ENCODE peak calls at places on chromosomes 4 and X, in eight cellular contexts. One of them, this sample, is unnamed.
A peak's percentile ranks its signal among the peaks of the same experiment; 100 is the strongest.

GRCh38 chr4:94472056-94472826 is 20.5 kb downstream of the PDLIM5 start:
- DNase-seq in lower lobe of right lung: no peak
- DNase-seq in fibroblast of lung: peak; percentile 60
- DNase-seq in Caco-2: no peak
- DNase-seq in Calu3: no peak
- DNase-seq in heart left ventricle: no peak
- DNase-seq in left ventricle myocardium inferior: no peak
- DNase-seq in retinal pigment epithelial cell: peak; percentile 53
- DNase-seq in this sample: no peak

GRCh38 chrX:41022579-41022978 is 62.7 kb upstream of the USP9X start:
- DNase-seq in left ventricle myocardium inferior: no peak
- DNase-seq in retinal pigment epithelial cell: no peak
- DNase-seq in lower lobe of right lung: no peak
- DNase-seq in Calu3: no peak
- DNase-seq in Caco-2: no peak
- DNase-seq in fibroblast of lung: peak; percentile 39
- DNase-seq in heart left ventricle: no peak
- DNase-seq in this sample: no peak

GRCh38 chr4:20506827-20507226 is 193.4 kb upstream of the PACRGL start:
- DNase-seq in lower lobe of right lung: no peak
- DNase-seq in retinal pigment epithelial cell: peak; percentile 9
- DNase-seq in Caco-2: no peak
- DNase-seq in fibroblast of lung: peak; percentile 98
- DNase-seq in heart left ventricle: no peak
- DNase-seq in left ventricle myocardium inferior: no peak
- DNase-seq in Calu3: no peak
- DNase-seq in this sample: no peak

GRCh38 chr4:7193040-7193958 is 961 bp downstream of the SORCS2 start:
- DNase-seq in Caco-2: no peak
- DNase-seq in fibroblast of lung: no peak
- DNase-seq in lower lobe of right lung: peak; percentile 53
- DNase-seq in heart left ventricle: no peak
- DNase-seq in left ventricle myocardium inferior: no peak
- DNase-seq in Calu3: no peak
- DNase-seq in retinal pigment epithelial cell: no peak
- DNase-seq in this sample: no peak

GRCh38 chrX:54529166-54529558 is 857 bp upstream of the GNL3L start:
- DNase-seq in Caco-2: no peak
- DNase-seq in Calu3: no peak
- DNase-seq in heart left ventricle: no peak
- DNase-seq in retinal pigment epithelial cell: no peak
- DNase-seq in fibroblast of lung: no peak
- DNase-seq in left ventricle myocardium inferior: no peak
- DNase-seq in lower lobe of right lung: no peak
- DNase-seq in this sample: no peak

GRCh38 chrX:150268839-150269238 is 94.3 kb upstream of the MAMLD1 start:
- DNase-seq in left ventricle myocardium inferior: no peak
- DNase-seq in fibroblast of lung: no peak
- DNase-seq in lower lobe of right lung: no peak
- DNase-seq in heart left ventricle: no peak
- DNase-seq in Caco-2: no peak
- DNase-seq in retinal pigment epithelial cell: no peak
- DNase-seq in Calu3: no peak
- DNase-seq in this sample: no peak

GRCh38 chr4:112894951-112895350 is 154.5 kb upstream of the ANK2 start:
- DNase-seq in heart left ventricle: no peak
- DNase-seq in Calu3: no peak
- DNase-seq in left ventricle myocardium inferior: no peak
- DNase-seq in fibroblast of lung: no peak
- DNase-seq in lower lobe of right lung: no peak
- DNase-seq in retinal pigment epithelial cell: no peak
- DNase-seq in Caco-2: no peak
- DNase-seq in this sample: no peak

GRCh38 chr4:183876268-183876934 is 28.7 kb upstream of the STOX2 start:
- DNase-seq in lower lobe of right lung: peak; percentile 88
- DNase-seq in retinal pigment epithelial cell: peak; percentile 99
- DNase-seq in fibroblast of lung: peak; percentile 95
- DNase-seq in left ventricle myocardium inferior: peak; percentile 83
- DNase-seq in Calu3: peak; percentile 54
- DNase-seq in heart left ventricle: peak; percentile 89
- DNase-seq in Caco-2: no peak
- DNase-seq in this sample: no peak

GRCh38 chr4:26015133-26015651 is 101.2 kb downstream of the SMIM20 start:
- DNase-seq in Calu3: no peak
- DNase-seq in heart left ventricle: peak; percentile 83
- DNase-seq in left ventricle myocardium inferior: peak; percentile 61
- DNase-seq in fibroblast of lung: peak; percentile 89
- DNase-seq in retinal pigment epithelial cell: no peak
- DNase-seq in lower lobe of right lung: no peak
- DNase-seq in Caco-2: no peak
- DNase-seq in this sample: no peak

GRCh38 chr4:37741564-37741963 is 55.4 kb upstream of the RELL1 start:
- DNase-seq in fibroblast of lung: no peak
- DNase-seq in lower lobe of right lung: no peak
- DNase-seq in Calu3: no peak
- DNase-seq in heart left ventricle: no peak
- DNase-seq in retinal pigment epithelial cell: no peak
- DNase-seq in Caco-2: no peak
- DNase-seq in left ventricle myocardium inferior: no peak
- DNase-seq in this sample: no peak

GRCh38 chr4:20916106-20916505 is 215.8 kb downstream of the PACRGL start:
- DNase-seq in lower lobe of right lung: no peak
- DNase-seq in fibroblast of lung: no peak
- DNase-seq in Calu3: no peak
- DNase-seq in Caco-2: no peak
- DNase-seq in retinal pigment epithelial cell: no peak
- DNase-seq in heart left ventricle: no peak
- DNase-seq in left ventricle myocardium inferior: no peak
- DNase-seq in this sample: no peak

GRCh38 chrX:152915541-152916241 is 17.8 kb downstream of the ZNF185 start:
- DNase-seq in fibroblast of lung: peak; percentile 42
- DNase-seq in left ventricle myocardium inferior: peak; percentile 15
- DNase-seq in Caco-2: no peak
- DNase-seq in Calu3: peak; percentile 21
- DNase-seq in retinal pigment epithelial cell: no peak
- DNase-seq in lower lobe of right lung: no peak
- DNase-seq in heart left ventricle: no peak
- DNase-seq in this sample: peak; percentile 77

GRCh38 chr4:39637572-39638357 is 900 bp downstream of the SMIM14 start:
- DNase-seq in heart left ventricle: peak; percentile 58
- DNase-seq in lower lobe of right lung: peak; percentile 73
- DNase-seq in Calu3: peak; percentile 38
- DNase-seq in retinal pigment epithelial cell: peak; percentile 40
- DNase-seq in fibroblast of lung: peak; percentile 62
- DNase-seq in left ventricle myocardium inferior: peak; percentile 60
- DNase-seq in Caco-2: peak; percentile 69
- DNase-seq in this sample: no peak

GRCh38 chrX:31266172-31267076 is 194.6 kb upstream of the FTHL17 start:
- DNase-seq in retinal pigment epithelial cell: no peak
- DNase-seq in fibroblast of lung: no peak
- DNase-seq in heart left ventricle: peak; percentile 63
- DNase-seq in left ventricle myocardium inferior: peak; percentile 62
- DNase-seq in Calu3: peak; percentile 71
- DNase-seq in Caco-2: peak; percentile 47
- DNase-seq in lower lobe of right lung: peak; percentile 66
- DNase-seq in this sample: peak; percentile 78

GRCh38 chrX:17459596-17459995 is 84.6 kb downstream of the NHS start:
- DNase-seq in Calu3: no peak
- DNase-seq in lower lobe of right lung: no peak
- DNase-seq in retinal pigment epithelial cell: no peak
- DNase-seq in left ventricle myocardium inferior: no peak
- DNase-seq in fibroblast of lung: peak; percentile 70
- DNase-seq in heart left ventricle: no peak
- DNase-seq in Caco-2: no peak
- DNase-seq in this sample: no peak

GRCh38 chrX:11478036-11478435 is 184.8 kb downstream of the AMELX start:
- DNase-seq in Caco-2: no peak
- DNase-seq in fibroblast of lung: no peak
- DNase-seq in heart left ventricle: no peak
- DNase-seq in retinal pigment epithelial cell: no peak
- DNase-seq in lower lobe of right lung: no peak
- DNase-seq in Calu3: no peak
- DNase-seq in left ventricle myocardium inferior: no peak
- DNase-seq in this sample: no peak

GRCh38 chr4:169723207-169723606 is 34.5 kb downstream of the HPF1 start:
- DNase-seq in fibroblast of lung: peak; percentile 40
- DNase-seq in Caco-2: no peak
- DNase-seq in lower lobe of right lung: no peak
- DNase-seq in retinal pigment epithelial cell: no peak
- DNase-seq in left ventricle myocardium inferior: no peak
- DNase-seq in Calu3: no peak
- DNase-seq in heart left ventricle: no peak
- DNase-seq in this sample: no peak

GRCh38 chrX:105822138-105823091 is at the start of gene NRK:
- DNase-seq in Calu3: no peak
- DNase-seq in Caco-2: no peak
- DNase-seq in lower lobe of right lung: no peak
- DNase-seq in left ventricle myocardium inferior: peak; percentile 22
- DNase-seq in fibroblast of lung: peak; percentile 31
- DNase-seq in heart left ventricle: peak; percentile 34
- DNase-seq in retinal pigment epithelial cell: no peak
- DNase-seq in this sample: no peak
- TF ChIP-seq CTCF in Calu3: no peak
- TF ChIP-seq CTCF in Caco-2: no peak
- TF ChIP-seq CTCF in lower lobe of right lung: no peak
- TF ChIP-seq CTCF in left ventricle myocardium inferior: no peak
- TF ChIP-seq CTCF in fibroblast of lung: peak; percentile 32
- TF ChIP-seq CTCF in heart left ventricle: no peak
- TF ChIP-seq CTCF in retinal pigment epithelial cell: peak; percentile 32
- TF ChIP-seq CTCF in this sample: no peak

DNA sequence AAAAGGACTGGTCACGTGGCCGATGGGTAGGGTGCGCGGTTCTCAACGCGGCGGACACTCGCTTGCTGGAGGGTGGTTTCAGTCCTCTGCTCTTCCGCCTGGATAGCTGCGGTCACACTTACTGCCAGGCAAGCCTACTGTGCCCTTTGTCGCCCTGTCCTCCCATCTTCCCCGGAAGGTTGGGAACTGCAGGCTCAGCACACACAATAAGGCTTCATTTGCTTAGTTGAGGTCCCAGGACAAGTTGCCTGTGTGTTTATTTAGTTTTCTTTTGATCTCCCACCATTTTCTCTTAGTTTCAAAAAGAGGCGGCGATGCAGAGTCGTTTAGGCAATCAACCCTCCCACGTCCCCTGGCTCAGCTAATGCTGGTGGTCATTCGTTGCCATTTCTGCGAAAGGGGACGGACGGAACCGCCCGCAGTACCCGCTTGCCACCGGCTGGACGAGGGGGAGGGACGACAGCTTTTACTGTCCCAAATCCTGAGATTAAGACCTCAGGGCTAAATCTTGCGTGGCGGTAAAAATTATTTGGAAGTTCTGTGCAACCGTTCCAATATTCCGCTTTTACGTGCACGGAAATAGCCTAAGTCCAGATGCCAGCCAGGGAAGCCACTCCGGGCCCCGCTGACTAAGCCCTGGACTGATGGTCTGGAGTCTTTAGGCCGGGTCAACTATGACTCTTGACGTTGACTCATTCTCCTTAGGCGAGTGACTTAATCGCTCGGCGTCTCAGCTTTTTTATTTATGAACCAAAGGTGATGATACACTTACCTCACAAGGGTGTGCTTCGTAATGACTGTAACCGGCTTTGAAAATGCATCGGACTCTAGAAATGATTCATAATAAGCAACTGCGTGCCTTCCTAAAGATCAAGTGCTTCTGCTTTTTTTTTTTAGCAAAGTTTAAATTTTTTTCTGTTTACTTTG is 671 bp upstream of the EIF4E start:
- DNase-seq in left ventricle myocardium inferior: peak; percentile 39
- DNase-seq in lower lobe of right lung: peak; percentile 76
- DNase-seq in retinal pigment epithelial cell: peak; percentile 91
- DNase-seq in Caco-2: peak; percentile 71
- DNase-seq in Calu3: peak; percentile 68
- DNase-seq in fibroblast of lung: peak; percentile 93
- DNase-seq in heart left ventricle: peak; percentile 57
- DNase-seq in this sample: peak; percentile 76
- TF ChIP-seq CTCF in left ventricle myocardium inferior: peak; percentile 52
- TF ChIP-seq CTCF in lower lobe of right lung: peak; percentile 22
- TF ChIP-seq CTCF in retinal pigment epithelial cell: no peak
- TF ChIP-seq CTCF in Caco-2: no peak
- TF ChIP-seq CTCF in Calu3: no peak
- TF ChIP-seq CTCF in fibroblast of lung: no peak
- TF ChIP-seq CTCF in heart left ventricle: no peak
- TF ChIP-seq CTCF in this sample: no peak

DNA sequence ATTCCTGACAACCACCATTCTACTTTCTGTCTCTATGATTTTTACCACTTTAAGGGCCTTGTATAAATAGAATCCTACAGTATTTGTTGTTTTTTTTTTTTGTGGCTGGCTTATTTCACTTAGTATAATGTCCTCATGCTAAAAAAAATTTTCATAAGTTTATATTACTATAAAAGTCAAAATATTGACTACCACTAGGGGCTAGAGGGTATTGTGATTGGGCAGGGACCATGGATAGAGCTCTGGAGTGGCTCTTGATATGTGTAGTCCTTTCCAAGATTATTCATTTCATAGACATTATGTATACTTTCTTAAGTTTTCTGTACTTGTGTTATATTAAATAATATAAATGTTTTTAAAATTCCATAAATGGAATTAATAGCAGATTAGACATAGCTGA is 34.6 kb downstream of the MYOZ2 start:
- DNase-seq in heart left ventricle: no peak
- DNase-seq in lower lobe of right lung: no peak
- DNase-seq in left ventricle myocardium inferior: no peak
- DNase-seq in Caco-2: no peak
- DNase-seq in Calu3: no peak
- DNase-seq in retinal pigment epithelial cell: no peak
- DNase-seq in fibroblast of lung: no peak
- DNase-seq in this sample: no peak
- TF ChIP-seq CTCF in heart left ventricle: no peak
- TF ChIP-seq CTCF in lower lobe of right lung: no peak
- TF ChIP-seq CTCF in left ventricle myocardium inferior: peak; percentile 13
- TF ChIP-seq CTCF in Caco-2: no peak
- TF ChIP-seq CTCF in Calu3: no peak
- TF ChIP-seq CTCF in retinal pigment epithelial cell: no peak
- TF ChIP-seq CTCF in fibroblast of lung: no peak
- TF ChIP-seq CTCF in this sample: no peak

GRCh38 chr4:151768835-151769234 is 8.0 kb upstream of the GATB start:
- DNase-seq in fibroblast of lung: no peak
- DNase-seq in Calu3: no peak
- DNase-seq in Caco-2: no peak
- DNase-seq in left ventricle myocardium inferior: no peak
- DNase-seq in retinal pigment epithelial cell: no peak
- DNase-seq in lower lobe of right lung: no peak
- DNase-seq in heart left ventricle: no peak
- DNase-seq in this sample: no peak

GRCh38 chr4:151772322-151772721 is 11.5 kb upstream of the GATB start:
- DNase-seq in left ventricle myocardium inferior: no peak
- DNase-seq in retinal pigment epithelial cell: no peak
- DNase-seq in Calu3: no peak
- DNase-seq in Caco-2: no peak
- DNase-seq in heart left ventricle: no peak
- DNase-seq in lower lobe of right lung: no peak
- DNase-seq in fibroblast of lung: no peak
- DNase-seq in this sample: no peak

GRCh38 chr4:151771664-151772063 is 10.9 kb upstream of the GATB start:
- DNase-seq in lower lobe of right lung: no peak
- DNase-seq in heart left ventricle: no peak
- DNase-seq in retinal pigment epithelial cell: no peak
- DNase-seq in fibroblast of lung: no peak
- DNase-seq in Caco-2: no peak
- DNase-seq in Calu3: no peak
- DNase-seq in left ventricle myocardium inferior: no peak
- DNase-seq in this sample: no peak

GRCh38 chr4:151770154-151770553 is 9.3 kb upstream of the GATB start:
- DNase-seq in fibroblast of lung: no peak
- DNase-seq in left ventricle myocardium inferior: no peak
- DNase-seq in Caco-2: no peak
- DNase-seq in heart left ventricle: no peak
- DNase-seq in lower lobe of right lung: no peak
- DNase-seq in retinal pigment epithelial cell: no peak
- DNase-seq in Calu3: no peak
- DNase-seq in this sample: no peak

GRCh38 chr4:151766691-151767090 is 5.9 kb upstream of the GATB start:
- DNase-seq in left ventricle myocardium inferior: no peak
- DNase-seq in fibroblast of lung: no peak
- DNase-seq in lower lobe of right lung: no peak
- DNase-seq in retinal pigment epithelial cell: no peak
- DNase-seq in Caco-2: no peak
- DNase-seq in heart left ventricle: no peak
- DNase-seq in Calu3: no peak
- DNase-seq in this sample: no peak
- TF ChIP-seq CTCF in left ventricle myocardium inferior: no peak
- TF ChIP-seq CTCF in fibroblast of lung: no peak
- TF ChIP-seq CTCF in lower lobe of right lung: no peak
- TF ChIP-seq CTCF in retinal pigment epithelial cell: peak; percentile 16
- TF ChIP-seq CTCF in Caco-2: no peak
- TF ChIP-seq CTCF in heart left ventricle: no peak
- TF ChIP-seq CTCF in Calu3: no peak
- TF ChIP-seq CTCF in this sample: peak; percentile 24